ENCODE peak calls at places on chromosomes 5 and 9, in seven cellular contexts. P, T, A, I, L, O and G are unnamed samples.

GRCh38 chr5:171629221-171630005 is 156.2 kb upstream of the SMIM23 start:
- DNase-seq in P (no peak), T (no peak), A (no peak), I (no peak), L (no peak), O (no peak), G (no peak)

GRCh38 chr9:113221800-113222481 is 597 bp downstream of the SLC31A1 start:
- DNase-seq in P (no peak), T (no peak), A (no peak), I (no peak), L (no peak), O (no peak), G (no peak)

GRCh38 chr9:127943011-127943662 is 5.5 kb upstream of the DPM2 start:
- DNase-seq in P (no peak), T (no peak), A (no peak), I (no peak), L (no peak), O (no peak), G (no peak)

GRCh38 chr9:115008536-115008935 is 78.1 kb upstream of the TNFSF8 start:
- DNase-seq in P (no peak), T (no peak), A (no peak), I (no peak), L (no peak), O (no peak), G (no peak)

GRCh38 chr9:122338989-122339388 is 31.8 kb upstream of the PTGS1 start:
- DNase-seq in P (no peak), T (no peak), A (no peak), I (no peak), L (no peak), O (no peak), G (no peak)

GRCh38 chr5:179926657-179927056 is 19.0 kb upstream of the TBC1D9B start:
- DNase-seq in P (no peak), T (no peak), A (no peak), I (no peak), L (no peak), O (no peak), G (no peak)

GRCh38 chr5:111530298-111530740 is 18.0 kb upstream of the STARD4 start:
- DNase-seq in P (no peak), T (peak; percentile 67), A (peak; percentile 83), I (peak; percentile 86), L (peak; percentile 84), O (peak; percentile 57), G (no peak)

GRCh38 chr5:97751556-97751955 is 568.5 kb upstream of the RIOK2 start:
- DNase-seq in P (no peak), T (no peak), A (no peak), I (no peak), L (no peak), O (no peak), G (no peak)

GRCh38 chr5:59436364-59437158 is 457.0 kb downstream of the PDE4D start:
- DNase-seq in P (no peak), T (no peak), A (no peak), I (no peak), L (no peak), O (no peak), G (no peak)

GRCh38 chr9:127899200-127899943 is at the start of gene ST6GALNAC6:
- DNase-seq in P (no peak), T (no peak), A (peak; percentile 81), I (peak; percentile 83), L (peak; percentile 88), O (peak; percentile 84), G (peak; percentile 75)

GRCh38 chr9:124389146-124389939 is 25.9 kb downstream of the PSMB7 start:
- DNase-seq in P (no peak), T (no peak), A (no peak), I (no peak), L (no peak), O (no peak), G (no peak)

GRCh38 chr5:110873773-110874437 is 135.1 kb downstream of the SLC25A46 start:
- DNase-seq in P (no peak), T (no peak), A (no peak), I (no peak), L (no peak), O (no peak), G (no peak)

GRCh38 chr9:15856591-15856990 is 303.7 kb downstream of the CCDC171 start:
- DNase-seq in P (no peak), T (no peak), A (no peak), I (no peak), L (no peak), O (no peak), G (no peak)

GRCh38 chr9:33161011-33161588 is 6.0 kb downstream of the B4GALT1 start:
- DNase-seq in P (no peak), T (peak; percentile 83), A (peak; percentile 62), I (peak; percentile 82), L (peak; percentile 82), O (peak; percentile 70), G (no peak)

GRCh38 chr5:96017951-96018350 is 56.3 kb upstream of the ELL2 start:
- DNase-seq in P (no peak), T (no peak), A (no peak), I (no peak), L (no peak), O (no peak), G (no peak)

GRCh38 chr9:123335227-123335985 is 20.6 kb upstream of the CRB2 start:
- DNase-seq in P (no peak), T (peak; percentile 47), A (no peak), I (no peak), L (no peak), O (no peak), G (no peak)

GRCh38 chr5:80955082-80955481 is 5.1 kb upstream of the RASGRF2 start:
- DNase-seq in P (no peak), T (no peak), A (no peak), I (no peak), L (no peak), O (no peak), G (no peak)

GRCh38 chr5:80956272-80956671 is 3.9 kb upstream of the RASGRF2 start:
- DNase-seq in P (no peak), T (no peak), A (no peak), I (no peak), L (no peak), O (no peak), G (no peak)

GRCh38 chr5:80959138-80959537 is 1.0 kb upstream of the RASGRF2 start:
- DNase-seq in P (no peak), T (no peak), A (no peak), I (no peak), L (no peak), O (no peak), G (no peak)

GRCh38 chr5:80958611-80959010 is 1.6 kb upstream of the RASGRF2 start:
- DNase-seq in P (no peak), T (no peak), A (no peak), I (no peak), L (no peak), O (no peak), G (no peak)

GRCh38 chr5:80957031-80957761 is 3.0 kb upstream of the RASGRF2 start:
- DNase-seq in P (no peak), T (no peak), A (no peak), I (no peak), L (no peak), O (no peak), G (no peak)
- H3K4me3 ChIP-seq in P (no peak overlapping the region), T (no peak overlapping the region), A (no peak overlapping the region), I (no peak overlapping the region), L (no peak overlapping the region), O (no peak overlapping the region), G (no peak overlapping the region)

DNA sequence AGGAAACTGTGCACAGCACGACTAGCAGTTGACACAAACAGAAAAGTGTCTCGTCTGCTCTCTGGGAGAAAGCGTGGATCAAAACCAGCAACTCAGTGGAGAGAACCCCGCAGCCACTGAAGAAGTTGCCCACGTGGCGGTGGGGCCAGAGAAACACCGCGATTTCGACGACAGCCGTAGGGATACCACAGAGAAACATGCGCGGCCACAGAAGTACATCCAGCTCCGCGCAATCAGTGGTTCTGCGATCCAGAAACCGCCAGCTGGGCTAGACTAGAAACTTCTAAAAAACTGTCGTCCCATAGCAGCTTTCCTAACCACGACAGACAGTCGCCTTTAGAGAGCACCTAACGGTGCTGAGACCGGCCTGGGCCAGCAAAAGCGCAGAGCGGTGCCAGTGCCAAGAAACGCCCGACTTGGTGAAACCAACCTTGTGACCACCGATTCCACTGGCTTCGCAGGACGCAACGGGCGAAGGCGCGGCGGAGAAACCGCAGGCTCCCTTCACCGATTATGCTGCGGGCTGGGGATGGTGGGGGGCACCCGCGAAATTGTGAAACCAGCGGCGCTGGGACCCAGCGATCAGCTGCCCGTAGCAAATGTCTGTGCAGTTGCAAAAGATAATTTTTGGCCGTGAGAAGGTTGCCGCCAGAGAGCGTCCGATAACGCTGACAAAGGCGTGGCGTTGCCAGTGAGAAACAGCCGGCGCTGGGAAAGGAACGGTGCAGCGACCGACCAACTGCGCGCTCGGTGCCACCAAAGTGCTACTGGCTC is 2.7 kb upstream of the ANXA2R start:
- DNase-seq in P (no peak), T (peak; percentile 75), A (peak; percentile 82), I (peak; percentile 81), L (peak; percentile 90), O (peak; percentile 82), G (no peak)
- TF ChIP-seq CTCF in P (no peak), T (no peak), A (no peak), I (peak; percentile 6), L (no peak), O (no peak), G (peak; percentile 12)

GRCh38 chr9:70043285-70043684 is 363 bp upstream of the MAMDC2 start:
- DNase-seq in P (no peak), T (no peak), A (no peak), I (no peak), L (no peak), O (no peak), G (no peak)
- H3K27ac ChIP-seq in P (peak overlapping the region; percentile 82), T (no peak overlapping the region), A (no peak overlapping the region), I (peak overlapping the region; percentile 61), L (peak overlapping the region; percentile 89), O (peak overlapping the region; percentile 5), G (no peak overlapping the region)

GRCh38 chr9:78032599-78033457 is 1.2 kb upstream of the GNAQ start:
- DNase-seq in P (no peak), T (no peak), A (no peak), I (no peak), L (no peak), O (no peak), G (no peak)

GRCh38 chr9:78029601-78030552 is 1.7 kb downstream of the GNAQ start:
- DNase-seq in P (no peak), T (no peak), A (peak; percentile 57), I (peak; percentile 47), L (no peak), O (peak; percentile 18), G (no peak)

GRCh38 chr9:78030553-78031270 is 899 bp downstream of the GNAQ start:
- DNase-seq in P (no peak), T (peak; percentile 55), A (peak; percentile 76), I (peak; percentile 78), L (peak; percentile 79), O (peak; percentile 67), G (peak; percentile 40)

GRCh38 chr9:78031826-78032598 is 401 bp upstream of the GNAQ start:
- DNase-seq in P (peak; percentile 88), T (peak; percentile 95), A (peak; percentile 61), I (peak; percentile 95), L (peak; percentile 97), O (peak; percentile 90), G (peak; percentile 83)

DNA sequence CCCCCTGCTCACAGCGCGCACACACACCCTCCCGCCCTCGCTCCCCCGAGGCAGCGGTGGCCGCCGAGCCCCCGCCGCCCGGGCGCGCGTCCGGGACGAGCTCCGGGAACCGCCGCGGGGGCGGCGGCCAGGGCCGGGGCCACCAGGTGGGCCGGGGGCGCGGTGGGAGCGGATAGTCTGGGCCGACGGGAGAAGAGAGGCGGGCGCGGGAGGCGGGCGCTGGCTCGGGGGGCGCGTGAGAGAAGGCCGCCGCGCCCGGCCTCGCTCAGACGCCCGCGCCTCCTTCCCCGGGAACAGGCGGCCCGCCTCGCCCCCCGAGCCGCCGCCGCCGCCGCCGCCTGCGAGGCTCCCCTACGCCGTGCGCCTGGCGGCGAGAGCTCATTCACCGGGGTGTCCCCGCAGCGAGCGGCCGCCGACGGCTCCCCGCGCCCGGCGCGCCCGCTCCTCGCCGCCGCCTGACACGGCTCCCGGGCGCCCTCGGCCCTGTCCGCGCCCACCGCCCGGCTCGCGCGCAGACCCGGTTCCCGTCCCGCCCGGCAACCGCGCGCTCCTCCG is at the start of gene GNAQ:
- DNase-seq in P (no peak), T (no peak), A (peak; percentile 77), I (peak; percentile 56), L (peak; percentile 70), O (peak; percentile 46), G (peak; percentile 21)
- H3K4me3 ChIP-seq in P (peak within 1 kb of the TSS; percentile 79), T (peak within 1 kb of the TSS; percentile 85), A (peak within 1 kb of the TSS; percentile 83), I (peak within 1 kb of the TSS; percentile 82), L (peak within 1 kb of the TSS; percentile 61), O (peak within 1 kb of the TSS; percentile 79), G (peak within 1 kb of the TSS; percentile 76)